ENCODE peak calls at places on chromosomes 11 and 22, in nine cellular contexts. J, S, H, E, F, B, L, V and Y are unnamed samples.

GRCh38 chr11:8105666-8106065 is 24.7 kb downstream of the TUB start:
- DNase-seq in J (no peak), S (no peak), H (no peak), E (no peak), F (no peak), B (no peak), L (no peak), V (no peak), Y (no peak)

GRCh38 chr11:125380756-125381445 is 115.2 kb downstream of the FEZ1 start:
- DNase-seq in J (no peak), S (no peak), H (no peak), E (no peak), F (no peak), B (no peak), L (no peak), V (no peak), Y (no peak)

GRCh38 chr11:43685483-43685882 is 4.9 kb downstream of the HSD17B12 start:
- DNase-seq in J (no peak), S (no peak), H (no peak), E (no peak), F (no peak), B (peak; percentile 19), L (no peak), V (no peak), Y (no peak)

GRCh38 chr11:12712132-12712531 is 37.9 kb downstream of the TEAD1 start:
- DNase-seq in J (no peak), S (no peak), H (no peak), E (no peak), F (no peak), B (no peak), L (no peak), V (no peak), Y (no peak)

GRCh38 chr11:31702966-31703365 is 108.2 kb downstream of the PAX6 start:
- DNase-seq in J (no peak), S (no peak), H (no peak), E (no peak), F (no peak), B (no peak), L (no peak), V (no peak), Y (no peak)

GRCh38 chr11:1339066-1339675 is 29.7 kb upstream of the TOLLIP start:
- DNase-seq in J (no peak), S (no peak), H (no peak), E (no peak), F (no peak), B (no peak), L (no peak), V (no peak), Y (no peak)

GRCh38 chr11:36345084-36345511 is 49.0 kb downstream of the PRR5L start:
- DNase-seq in J (no peak), S (no peak), H (no peak), E (no peak), F (no peak), B (no peak), L (no peak), V (no peak), Y (no peak)

GRCh38 chr22:49426098-49426497 is 401.6 kb downstream of the BRD1 start:
- DNase-seq in J (no peak), S (no peak), H (no peak), E (no peak), F (no peak), B (no peak), L (no peak), V (no peak), Y (no peak)

GRCh38 chr11:122746050-122746478 is 90.5 kb downstream of the UBASH3B start:
- DNase-seq in J (no peak), S (no peak), H (no peak), E (peak; percentile 20), F (no peak), B (peak; percentile 84), L (no peak), V (no peak), Y (no peak)

GRCh38 chr11:60377737-60378136 is 595 bp upstream of the MS4A7 start:
- DNase-seq in J (no peak), S (no peak), H (no peak), E (no peak), F (peak; percentile 40), B (peak; percentile 70), L (peak; percentile 83), V (no peak), Y (no peak)

GRCh38 chr11:10659339-10660216 is 34.0 kb downstream of the IRAG1 start:
- DNase-seq in J (no peak), S (peak; percentile 45), H (no peak), E (no peak), F (no peak), B (peak; percentile 50), L (no peak), V (no peak), Y (peak; percentile 44)

GRCh38 chr11:124900464-124900863 is 2.8 kb upstream of the ROBO4 start:
- DNase-seq in J (no peak), S (peak; percentile 89), H (no peak), E (no peak), F (no peak), B (no peak), L (no peak), V (peak; percentile 5), Y (peak; percentile 37)

GRCh38 chr11:24738972-24739371 is 242.1 kb downstream of the LUZP2 start:
- DNase-seq in J (no peak), S (no peak), H (no peak), E (no peak), F (no peak), B (peak; percentile 34), L (no peak), V (no peak), Y (no peak)

GRCh38 chr11:23711981-23712380 is 784.9 kb upstream of the LUZP2 start:
- DNase-seq in J (no peak), S (no peak), H (no peak), E (no peak), F (no peak), B (no peak), L (no peak), V (no peak), Y (no peak)

GRCh38 chr11:6682936-6683861 is at the start of gene MRPL17:
- DNase-seq in J (peak; percentile 99), S (peak; percentile 99), H (peak; percentile 92), E (peak; percentile 98), F (peak; percentile 97), B (peak; percentile 99), L (peak; percentile 99), V (peak; percentile 95), Y (peak; percentile 100)

GRCh38 chr11:63915961-63916836 is 765 bp downstream of the RCOR2 start:
- DNase-seq in J (peak; percentile 37), S (no peak), H (no peak), E (no peak), F (no peak), B (peak; percentile 71), L (no peak), V (peak; percentile 91), Y (no peak)

GRCh38 chr11:64161037-64161436 is 4.9 kb downstream of the MACROD1 start:
- DNase-seq in J (no peak), S (no peak), H (no peak), E (no peak), F (no peak), B (no peak), L (no peak), V (no peak), Y (no peak)

GRCh38 chr22:17601031-17601430 is 27.5 kb downstream of the ATP6V1E1 start:
- DNase-seq in J (no peak), S (no peak), H (no peak), E (no peak), F (no peak), B (no peak), L (no peak), V (peak; percentile 18), Y (no peak)

GRCh38 chr11:2891901-2892214 is 6.3 kb upstream of the CDKN1C start:
- DNase-seq in J (peak; percentile 82), S (no peak), H (no peak), E (no peak), F (no peak), B (no peak), L (peak; percentile 81), V (no peak), Y (no peak)

GRCh38 chr22:20004464-20004863 is 12.2 kb downstream of the ARVCF start:
- DNase-seq in J (no peak), S (no peak), H (no peak), E (no peak), F (no peak), B (no peak), L (no peak), V (no peak), Y (no peak)

GRCh38 chr22:22446527-22446926 is 62.0 kb downstream of the ZNF280B start:
- DNase-seq in J (no peak), S (no peak), H (no peak), E (no peak), F (no peak), B (no peak), L (no peak), V (no peak), Y (no peak)

GRCh38 chr11:73259406-73260126 is 12.6 kb upstream of the P2RY6 start:
- DNase-seq in J (peak; percentile 11), S (no peak), H (no peak), E (no peak), F (no peak), B (no peak), L (peak; percentile 22), V (no peak), Y (no peak)

GRCh38 chr11:35549787-35550186 is 24.4 kb upstream of the PAMR1 start:
- DNase-seq in J (no peak), S (peak; percentile 59), H (no peak), E (no peak), F (no peak), B (no peak), L (no peak), V (no peak), Y (no peak)

GRCh38 chr11:57406337-57406904 is 16.0 kb upstream of the PRG2 start:
- DNase-seq in J (no peak), S (no peak), H (no peak), E (peak; percentile 19), F (no peak), B (peak; percentile 26), L (no peak), V (no peak), Y (no peak)

GRCh38 chr11:30321321-30321720 is 1.6 kb upstream of the ARL14EP start:
- DNase-seq in J (no peak), S (no peak), H (no peak), E (no peak), F (no peak), B (no peak), L (no peak), V (no peak), Y (no peak)

GRCh38 chr11:112401036-112401769 is 140.5 kb upstream of the PLET1 start:
- DNase-seq in J (no peak), S (peak; percentile 18), H (no peak), E (no peak), F (no peak), B (no peak), L (no peak), V (no peak), Y (no peak)

GRCh38 chr22:31346733-31347250 is 646 bp upstream of the PATZ1 start:
- DNase-seq in J (peak; percentile 63), S (peak; percentile 32), H (peak; percentile 58), E (peak; percentile 16), F (no peak), B (peak; percentile 70), L (peak; percentile 80), V (peak; percentile 83), Y (peak; percentile 40)

GRCh38 chr11:64675417-64676252 is 47.4 kb downstream of the NRXN2 start:
- DNase-seq in J (no peak), S (peak; percentile 64), H (peak; percentile 80), E (no peak), F (peak; percentile 33), B (no peak), L (peak; percentile 84), V (peak; percentile 59), Y (peak; percentile 92)

GRCh38 chr11:117925198-117925925 is 3.8 kb downstream of the TMPRSS13 start:
- DNase-seq in J (no peak), S (no peak), H (no peak), E (no peak), F (no peak), B (no peak), L (no peak), V (no peak), Y (no peak)

GRCh38 chr11:127965947-127966668 is 621.2 kb downstream of the ETS1 start:
- DNase-seq in J (no peak), S (no peak), H (no peak), E (no peak), F (no peak), B (no peak), L (no peak), V (no peak), Y (no peak)